ENCODE peak calls at places on chromosomes 11 and 22, in eight cellular contexts. C, P, Y, D, S, K, L and B are unnamed samples.
A peak's percentile ranks its signal among the peaks of the same experiment; 100 is the strongest.

GRCh38 chr22:19549428-19549827 is 25.2 kb upstream of the CLDN5 start:
- DNase-seq in C (no peak), P (no peak), Y (no peak), D (no peak), S (no peak), K (no peak), L (no peak), B (no peak)

GRCh38 chr11:26623076-26623666 is 51.1 kb upstream of the MUC15 start:
- DNase-seq in C (no peak), P (peak; percentile 27), Y (no peak), D (no peak), S (no peak), K (peak; percentile 47), L (no peak), B (peak; percentile 1)

GRCh38 chr22:50473855-50474671 is 772 bp downstream of the SBF1 start:
- DNase-seq in C (peak; percentile 57), P (peak; percentile 54), Y (no peak), D (no peak), S (no peak), K (no peak), L (no peak), B (peak; percentile 24)

GRCh38 chr11:92253945-92254344 is 29.3 kb downstream of the FAT3 start:
- DNase-seq in C (no peak), P (no peak), Y (no peak), D (no peak), S (no peak), K (no peak), L (no peak), B (no peak)

GRCh38 chr11:8067929-8068575 is 13.0 kb upstream of the TUB start:
- DNase-seq in C (no peak), P (no peak), Y (peak; percentile 1), D (no peak), S (no peak), K (no peak), L (no peak), B (no peak)

GRCh38 chr11:65890324-65891179 is at the start of gene CCDC85B:
- DNase-seq in C (peak; percentile 97), P (peak; percentile 97), Y (peak; percentile 99), D (peak; percentile 87), S (peak; percentile 96), K (peak; percentile 95), L (peak; percentile 83), B (peak; percentile 86)

GRCh38 chr11:120352405-120352804 is 16.2 kb downstream of the ARHGEF12 start:
- DNase-seq in C (no peak), P (no peak), Y (no peak), D (no peak), S (no peak), K (no peak), L (no peak), B (no peak)

GRCh38 chr22:37260396-37260795 is 16.3 kb upstream of the RAC2 start:
- DNase-seq in C (no peak), P (no peak), Y (no peak), D (no peak), S (no peak), K (no peak), L (no peak), B (no peak)

GRCh38 chr11:29676993-29677392 is 339.8 kb downstream of the KCNA4 start:
- DNase-seq in C (no peak), P (no peak), Y (no peak), D (no peak), S (no peak), K (no peak), L (no peak), B (no peak)

GRCh38 chr11:3914807-3915206 is 59.3 kb downstream of the STIM1 start:
- DNase-seq in C (no peak), P (peak; percentile 34), Y (no peak), D (no peak), S (no peak), K (no peak), L (no peak), B (no peak)

GRCh38 chr11:1925373-1926155 is 6.1 kb downstream of the TNNT3 start:
- DNase-seq in C (no peak), P (no peak), Y (no peak), D (no peak), S (no peak), K (no peak), L (no peak), B (no peak)

GRCh38 chr11:58561394-58562102 is 14.1 kb downstream of the LPXN start:
- DNase-seq in C (no peak), P (no peak), Y (no peak), D (no peak), S (no peak), K (no peak), L (no peak), B (peak; percentile 46)

GRCh38 chr11:62410972-62411371 is 7.9 kb upstream of the SCGB1A1 start:
- DNase-seq in C (no peak), P (no peak), Y (no peak), D (no peak), S (no peak), K (peak; percentile 81), L (no peak), B (no peak)

GRCh38 chr11:43504316-43504950 is 145.7 kb downstream of the TTC17 start:
- DNase-seq in C (peak; percentile 15), P (peak; percentile 49), Y (no peak), D (peak; percentile 20), S (peak; percentile 58), K (peak; percentile 42), L (peak; percentile 68), B (no peak)

GRCh38 chr11:14519692-14520085 is 497 bp downstream of the PSMA1 start:
- DNase-seq in C (no peak), P (peak; percentile 57), Y (no peak), D (no peak), S (no peak), K (no peak), L (no peak), B (no peak)